ENCODE peak calls at places on chromosomes 7 and 10, in five cellular contexts. R is GM12878, P is H1, M is K562, V is HepG2. Z is an unnamed sample.

GRCh38 chr10:16931919-16932318 is 114.7 kb upstream of the RSU1 start:
- DNase-seq in R (no peak), P (no peak), M (no peak), V (no peak), Z (no peak)

GRCh38 chr7:125563964-125564529 is 634.4 kb upstream of the POT1 start:
- DNase-seq in R (no peak), P (no peak), M (peak; percentile 26), V (no peak), Z (no peak)

GRCh38 chr7:43869898-43870240 is 552 bp upstream of the MRPS24 start:
- DNase-seq in R (no peak), P (no peak), M (peak; percentile 27), V (no peak), Z (no peak)

GRCh38 chr10:68303849-68304412 is 27.9 kb upstream of the HNRNPH3 start:
- DNase-seq in R (no peak), P (no peak), M (no peak), V (peak; percentile 75), Z (no peak)

GRCh38 chr7:85175217-85175616 is 11.6 kb downstream of the SEMA3D start:
- DNase-seq in R (no peak), P (no peak), M (no peak), V (no peak), Z (no peak)

GRCh38 chr10:51224610-51225230 is 150.4 kb downstream of the PRKG1 start:
- DNase-seq in R (no peak), P (no peak), M (no peak), V (no peak), Z (no peak)

GRCh38 chr10:121057291-121057690 is 206.1 kb downstream of the WDR11 start:
- DNase-seq in R (no peak), P (no peak), M (no peak), V (no peak), Z (no peak)

GRCh38 chr7:23966941-23967340 is 256.9 kb downstream of the STK31 start:
- DNase-seq in R (no peak), P (no peak), M (no peak), V (no peak), Z (no peak)

GRCh38 chr10:49165259-49165658 is 22.9 kb downstream of the TMEM273 start:
- DNase-seq in R (no peak), P (no peak), M (no peak), V (no peak), Z (no peak)

GRCh38 chr10:132508497-132509443 is 28.8 kb upstream of the INPP5A start:
- DNase-seq in R (no peak), P (no peak), M (no peak), V (no peak), Z (no peak)

GRCh38 chr10:50224330-50224952 is 26.9 kb downstream of the ASAH2 start:
- DNase-seq in R (peak; percentile 36), P (no peak), M (peak; percentile 66), V (peak; percentile 77), Z (peak; percentile 65)
- TF ChIP-seq CTCF in R (peak; percentile 87), P (peak; percentile 37), M (peak; percentile 95), V (peak; percentile 89), Z (peak; percentile 75)

DNA sequence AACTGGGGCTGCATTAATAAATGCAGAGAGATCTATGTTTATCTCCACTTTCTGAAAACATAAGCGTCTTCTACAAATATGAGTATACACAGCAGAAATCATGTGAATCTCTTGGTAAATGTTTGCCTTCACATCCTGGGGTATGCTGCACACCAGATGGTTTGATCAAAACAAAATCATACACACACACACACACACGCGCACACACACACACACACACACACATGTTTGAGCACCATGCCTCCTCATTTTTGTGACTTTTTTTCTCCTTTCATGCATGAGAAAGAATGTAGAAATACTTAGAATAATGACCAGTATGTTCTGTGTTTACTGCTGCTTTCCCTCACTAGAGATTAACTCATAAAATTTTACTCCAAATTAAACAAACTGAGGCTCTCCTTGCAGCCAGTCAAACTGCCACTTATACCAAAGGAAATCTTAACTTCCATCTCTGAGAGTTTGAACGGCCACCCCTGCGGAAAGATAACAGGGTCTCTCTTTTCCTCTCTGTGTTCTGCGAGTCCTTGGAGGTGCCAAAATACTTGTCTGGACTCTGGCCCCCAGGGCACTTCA is 320.9 kb upstream of the NFE2L3 start:
- DNase-seq in R (no peak), P (no peak), M (no peak), V (no peak), Z (no peak)
- H3K27ac ChIP-seq in R (no peak overlapping the region), P (no peak overlapping the region), M (no peak overlapping the region), V (no peak overlapping the region), Z (no peak overlapping the region)

DNA sequence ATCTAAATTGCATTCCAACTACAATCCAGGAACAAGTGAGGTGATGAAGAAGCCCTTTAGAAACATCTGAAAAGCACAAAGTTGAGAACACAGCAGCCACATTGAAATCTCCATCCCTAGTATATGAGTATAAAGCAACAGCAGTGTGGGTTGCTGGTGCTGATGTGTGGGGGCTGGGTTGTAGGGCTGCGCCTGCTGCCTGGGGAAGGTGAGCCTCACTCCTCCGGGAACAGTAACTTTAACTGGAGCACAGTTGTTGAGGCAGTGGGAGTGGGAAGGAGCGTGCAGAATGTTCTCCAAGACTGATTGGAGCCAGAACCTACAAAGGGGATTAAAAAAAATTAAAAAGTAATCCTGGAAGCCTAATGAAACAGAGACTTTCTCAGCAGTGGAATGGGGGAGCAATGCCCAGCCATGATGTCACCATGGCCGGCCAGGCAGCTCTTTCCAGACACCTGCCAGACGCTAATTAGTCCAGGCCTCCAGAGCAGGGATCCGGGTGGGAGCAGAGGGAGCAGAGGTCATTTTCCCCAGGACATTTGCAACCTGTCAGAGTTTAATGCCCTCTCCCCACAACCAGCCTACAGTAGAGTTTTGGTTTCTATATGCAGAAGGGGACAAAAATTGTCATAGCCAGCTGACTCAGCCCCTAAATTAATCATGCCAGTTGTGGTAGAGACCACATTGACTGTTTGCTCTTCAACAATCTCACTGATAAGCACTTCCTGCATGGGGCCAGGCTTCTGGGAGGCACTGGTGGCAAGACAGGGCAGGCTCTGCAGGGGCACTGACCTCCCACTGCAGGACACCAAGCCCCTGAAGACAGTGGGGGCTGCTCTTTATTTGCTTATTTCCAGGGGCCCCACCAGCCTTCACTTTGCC is 133.0 kb upstream of the ZNF32 start:
- DNase-seq in R (peak; percentile 13), P (no peak), M (no peak), V (peak; percentile 6), Z (no peak)
- TF ChIP-seq SRF in R (no peak), P (no peak), M (no peak), V (no peak), Z (no peak)

GRCh38 chr10:80949785-80950184 is 412.1 kb downstream of the SH2D4B start:
- DNase-seq in R (no peak), P (no peak), M (no peak), V (no peak), Z (no peak)

GRCh38 chr10:80946957-80947722 is 409.4 kb downstream of the SH2D4B start:
- DNase-seq in R (no peak), P (no peak), M (no peak), V (no peak), Z (no peak)

GRCh38 chr10:80946073-80946472 is 408.4 kb downstream of the SH2D4B start:
- DNase-seq in R (no peak), P (no peak), M (no peak), V (no peak), Z (no peak)

DNA sequence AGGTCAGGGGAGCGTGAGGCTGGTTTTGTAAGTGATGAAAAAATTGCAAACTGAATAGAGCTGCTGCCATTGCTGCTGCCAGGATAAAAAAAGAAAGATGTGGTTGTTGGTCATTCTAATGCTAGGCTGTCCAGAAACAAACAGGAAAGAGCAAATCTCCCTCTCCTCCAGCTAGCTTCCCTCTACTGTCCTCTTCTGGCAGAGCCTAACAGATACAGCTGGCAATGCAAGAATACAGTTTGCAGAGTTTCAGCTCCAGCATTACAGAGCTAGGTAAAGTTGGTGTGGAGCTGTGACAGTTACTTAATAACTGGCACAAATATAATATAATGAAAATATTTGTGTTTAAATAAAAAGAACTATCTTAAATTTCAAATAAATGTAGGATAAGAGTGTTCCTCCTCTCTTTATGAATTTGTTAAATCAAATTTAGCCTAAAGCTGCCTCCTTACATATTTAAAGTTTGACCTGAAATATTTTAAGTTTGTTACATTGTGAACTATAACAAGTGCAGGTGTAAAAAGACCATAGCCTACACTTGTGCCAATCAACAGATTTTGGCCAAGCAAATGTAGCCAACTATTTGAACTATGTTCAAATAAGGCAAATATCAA is 407.7 kb downstream of the SH2D4B start:
- DNase-seq in R (no peak), P (peak; percentile 10), M (peak; percentile 10), V (peak; percentile 3), Z (no peak)
- TF ChIP-seq CTCF in R (peak; percentile 86), P (no peak), M (peak; percentile 54), V (peak; percentile 46), Z (peak; percentile 50)

DNA sequence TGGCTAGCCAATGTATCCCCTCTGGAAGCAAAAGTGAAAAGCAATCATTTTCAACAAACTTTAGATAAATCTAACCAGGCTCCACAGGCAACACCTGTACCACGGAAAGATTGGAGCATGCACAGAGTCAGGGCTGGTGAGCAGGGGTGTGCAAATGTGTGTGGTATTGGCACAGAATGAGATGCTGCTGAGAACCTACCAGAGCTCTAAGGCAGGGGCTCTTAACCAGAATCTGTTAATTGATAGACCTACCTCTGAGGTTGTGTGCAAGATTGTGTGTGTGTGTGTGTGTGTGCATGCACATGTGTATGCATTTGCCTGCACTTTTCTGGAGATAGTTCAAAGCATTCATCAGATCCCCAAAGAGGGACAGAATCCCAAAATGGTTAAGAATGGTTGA is 62.9 kb downstream of the PIK3AP1 start:
- DNase-seq in R (no peak), P (no peak), M (no peak), V (no peak), Z (no peak)
- H3K27ac ChIP-seq in R (no peak overlapping the region), P (no peak overlapping the region), M (no peak overlapping the region), V (no peak overlapping the region), Z (no peak overlapping the region)

DNA sequence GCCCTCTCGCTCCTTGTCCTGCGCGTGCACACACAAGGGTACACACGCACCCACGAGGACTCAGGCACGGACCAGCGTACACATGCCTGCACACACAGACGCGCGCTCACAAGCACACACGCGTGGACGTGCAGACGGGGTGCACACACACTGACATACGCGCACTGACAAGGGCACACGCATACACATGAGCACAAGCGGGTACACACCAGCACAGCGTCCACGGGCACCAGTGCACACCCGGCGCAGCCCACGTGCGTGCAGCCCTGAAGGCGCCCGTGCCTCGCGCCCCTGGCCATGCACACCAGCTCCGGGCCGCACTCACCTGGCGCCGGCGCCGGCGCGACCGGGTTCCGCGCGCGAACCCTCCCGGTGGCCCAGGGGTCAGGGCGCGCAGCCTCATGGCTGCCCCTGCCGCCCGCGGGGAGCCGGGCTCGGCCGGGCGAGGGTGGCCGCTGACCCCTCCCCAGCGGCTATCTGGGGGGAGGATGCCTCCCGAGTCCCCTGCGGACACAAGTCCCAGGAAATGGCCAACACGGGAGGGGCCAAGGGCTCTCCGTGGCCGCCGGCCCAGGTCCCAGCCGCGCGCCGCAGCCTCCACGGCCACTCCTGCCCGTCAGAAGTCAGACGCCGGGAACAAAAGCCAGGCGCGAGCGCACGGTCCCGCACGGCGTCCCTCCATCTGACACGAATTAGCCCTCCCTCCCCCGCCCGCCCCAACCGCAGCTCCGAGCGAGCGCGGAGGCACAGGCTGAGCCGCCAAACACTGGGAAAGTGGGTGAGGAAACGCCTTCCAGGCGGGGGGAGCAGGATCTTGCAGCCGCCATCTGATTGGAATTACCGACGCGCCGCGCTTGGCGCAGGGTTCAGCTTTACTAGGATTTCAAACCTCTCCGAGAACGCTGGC is 45.0 kb downstream of the TNS3 start:
- DNase-seq in R (no peak), P (no peak), M (no peak), V (no peak), Z (no peak)
- TF ChIP-seq SRF in R (no peak), P (no peak), M (no peak), V (no peak), Z (no peak)

GRCh38 chr10:80359644-80360043 is 3.1 kb downstream of the DYDC2 start:
- DNase-seq in R (no peak), P (no peak), M (no peak), V (no peak), Z (no peak)
- TF ChIP-seq CTCF in R (no peak), P (no peak), M (no peak), V (no peak), Z (no peak)